ENCODE peak calls at places on chromosomes 2 and 18, in nine cellular contexts. E, B, D, F, C, A, Q, W and R are unnamed samples.

GRCh38 chr2:239690651-239691631 is 290.1 kb upstream of the HDAC4 start:
- DNase-seq in E (no peak), B (no peak), D (peak), F (no peak), C (no peak), A (no peak), Q (peak), W (no peak), R (no peak)

GRCh38 chr2:101349893-101350662 is 37.2 kb downstream of the CREG2 start:
- DNase-seq in E (no peak), B (no peak), D (no peak), F (peak), C (no peak), A (peak), Q (no peak), W (peak), R (no peak)

GRCh38 chr18:48820483-48821250 is 130.1 kb downstream of the SMAD7 start:
- DNase-seq in E (no peak), B (peak), D (no peak), F (no peak), C (peak), A (no peak), Q (peak), W (no peak), R (peak)

GRCh38 chr18:64679121-64679520 is 530.2 kb upstream of the LINC00305 start:
- DNase-seq in E (no peak), B (no peak), D (no peak), F (no peak), C (no peak), A (no peak), Q (no peak), W (no peak), R (no peak)

GRCh38 chr2:218263817-218264611 is 3.2 kb downstream of the GPBAR1 start:
- DNase-seq in E (no peak), B (no peak), D (no peak), F (no peak), C (no peak), A (no peak), Q (no peak), W (no peak), R (no peak)

GRCh38 chr2:13462464-13462863 is 745.7 kb downstream of the TRIB2 start:
- DNase-seq in E (no peak), B (no peak), D (no peak), F (no peak), C (no peak), A (no peak), Q (no peak), W (no peak), R (no peak)

GRCh38 chr2:190477563-190478454 is 56.7 kb downstream of the NEMP2 start:
- DNase-seq in E (no peak), B (no peak), D (no peak), F (no peak), C (no peak), A (peak), Q (no peak), W (no peak), R (peak)

GRCh38 chr2:86046985-86047384 is 58.7 kb downstream of the POLR1A start:
- DNase-seq in E (no peak), B (no peak), D (no peak), F (peak), C (no peak), A (no peak), Q (no peak), W (peak), R (no peak)

GRCh38 chr2:43482974-43483373 is 112.9 kb downstream of the THADA start:
- DNase-seq in E (no peak), B (no peak), D (no peak), F (no peak), C (no peak), A (peak), Q (no peak), W (peak), R (no peak)

GRCh38 chr2:27016801-27017325 is 15.9 kb upstream of the TMEM214 start:
- DNase-seq in E (peak), B (no peak), D (peak), F (peak), C (no peak), A (peak), Q (peak), W (peak), R (peak)

GRCh38 chr2:196266855-196267254 is 95.5 kb upstream of the STK17B start:
- DNase-seq in E (no peak), B (no peak), D (no peak), F (peak), C (no peak), A (peak), Q (no peak), W (peak), R (no peak)

GRCh38 chr2:201966691-201967388 is 66.8 kb upstream of the FZD7 start:
- DNase-seq in E (no peak), B (no peak), D (no peak), F (no peak), C (no peak), A (no peak), Q (no peak), W (no peak), R (no peak)

GRCh38 chr2:143730155-143730949 is 601.1 kb downstream of the ARHGAP15 start:
- DNase-seq in E (no peak), B (no peak), D (no peak), F (peak), C (no peak), A (peak), Q (no peak), W (no peak), R (no peak)

GRCh38 chr2:54726431-54726830 is 3.0 kb downstream of the EML6 start:
- DNase-seq in E (no peak), B (no peak), D (no peak), F (no peak), C (no peak), A (no peak), Q (no peak), W (no peak), R (no peak)

GRCh38 chr2:208064220-208064951 is 39.1 kb upstream of the PLEKHM3 start:
- DNase-seq in E (no peak), B (no peak), D (no peak), F (peak), C (no peak), A (peak), Q (no peak), W (no peak), R (no peak)

GRCh38 chr2:165499131-165499530 is 29.6 kb downstream of the CSRNP3 start:
- DNase-seq in E (no peak), B (no peak), D (no peak), F (no peak), C (no peak), A (no peak), Q (no peak), W (no peak), R (no peak)

GRCh38 chr2:44934024-44934423 is 7.5 kb upstream of the SIX3 start:
- DNase-seq in E (no peak), B (no peak), D (no peak), F (no peak), C (no peak), A (no peak), Q (no peak), W (no peak), R (no peak)

GRCh38 chr2:19990416-19990728 is 467 bp upstream of the WDR35 start:
- DNase-seq in E (no peak), B (no peak), D (no peak), F (no peak), C (no peak), A (no peak), Q (no peak), W (no peak), R (no peak)

GRCh38 chr2:199704358-199705238 is 146.4 kb downstream of the FTCDNL1 start:
- DNase-seq in E (no peak), B (no peak), D (peak), F (peak), C (no peak), A (peak), Q (no peak), W (peak), R (peak)

GRCh38 chr18:58690259-58690658 is 19.0 kb downstream of the MALT1 start:
- DNase-seq in E (no peak), B (no peak), D (no peak), F (no peak), C (no peak), A (no peak), Q (no peak), W (no peak), R (no peak)

GRCh38 chr18:63107931-63108330 is 211.6 kb downstream of the BCL2 start:
- DNase-seq in E (no peak), B (no peak), D (no peak), F (no peak), C (no peak), A (no peak), Q (no peak), W (no peak), R (no peak)

GRCh38 chr18:40555914-40556313 is 1399.1 kb upstream of the PIK3C3 start:
- DNase-seq in E (no peak), B (no peak), D (no peak), F (no peak), C (no peak), A (peak), Q (no peak), W (no peak), R (no peak)

GRCh38 chr2:240933048-240933965 is 27.2 kb downstream of the CROCC2 start:
- DNase-seq in E (no peak), B (no peak), D (peak), F (no peak), C (no peak), A (no peak), Q (peak), W (no peak), R (no peak)

GRCh38 chr2:142041996-142042395 is 88.8 kb downstream of the LRP1B start:
- DNase-seq in E (no peak), B (no peak), D (no peak), F (no peak), C (no peak), A (no peak), Q (no peak), W (no peak), R (no peak)